ENCODE peak calls at places on chromosomes 11 and 22, in nine cellular contexts. One of them, this sample, is unnamed.

GRCh38 chr11:123166095-123166559 is 28.9 kb downstream of the CLMP start:
- DNase-seq in HFFc6: peak; percentile 43
- DNase-seq in mammary epithelial cell: peak; percentile 66
- DNase-seq in EL: peak; percentile 46
- DNase-seq in central memory CD8-positive, alpha-beta T cell: no peak
- DNase-seq in NCI-H1930: no peak
- DNase-seq in omental fat pad: peak; percentile 44
- DNase-seq in endothelial cell: peak; percentile 69
- DNase-seq in fibroblast of the conjunctiva: no peak
- DNase-seq in this sample: no peak

GRCh38 chr11:70873736-70874412 is 378.5 kb downstream of the SHANK2 start:
- DNase-seq in EL: no peak
- DNase-seq in central memory CD8-positive, alpha-beta T cell: no peak
- DNase-seq in fibroblast of the conjunctiva: no peak
- DNase-seq in mammary epithelial cell: no peak
- DNase-seq in omental fat pad: no peak
- DNase-seq in HFFc6: no peak
- DNase-seq in NCI-H1930: no peak
- DNase-seq in endothelial cell: no peak
- DNase-seq in this sample: no peak

GRCh38 chr11:93542753-93543246 is 391 bp downstream of the SMCO4 start:
- DNase-seq in HFFc6: no peak
- DNase-seq in NCI-H1930: no peak
- DNase-seq in central memory CD8-positive, alpha-beta T cell: no peak
- DNase-seq in fibroblast of the conjunctiva: no peak
- DNase-seq in endothelial cell: no peak
- DNase-seq in omental fat pad: no peak
- DNase-seq in mammary epithelial cell: no peak
- DNase-seq in EL: peak; percentile 14
- DNase-seq in this sample: no peak

GRCh38 chr11:65786786-65787636 is at the start of gene OVOL1:
- DNase-seq in HFFc6: no peak
- DNase-seq in endothelial cell: no peak
- DNase-seq in central memory CD8-positive, alpha-beta T cell: no peak
- DNase-seq in fibroblast of the conjunctiva: no peak
- DNase-seq in omental fat pad: no peak
- DNase-seq in EL: no peak
- DNase-seq in mammary epithelial cell: peak; percentile 54
- DNase-seq in NCI-H1930: no peak
- DNase-seq in this sample: no peak

GRCh38 chr22:49052023-49052538 is 775.6 kb downstream of the BRD1 start:
- DNase-seq in mammary epithelial cell: no peak
- DNase-seq in EL: no peak
- DNase-seq in omental fat pad: no peak
- DNase-seq in central memory CD8-positive, alpha-beta T cell: no peak
- DNase-seq in fibroblast of the conjunctiva: no peak
- DNase-seq in HFFc6: no peak
- DNase-seq in endothelial cell: no peak
- DNase-seq in NCI-H1930: no peak
- DNase-seq in this sample: peak; percentile 57

GRCh38 chr22:26892401-26893033 is 235.1 kb downstream of the MIAT start:
- DNase-seq in central memory CD8-positive, alpha-beta T cell: no peak
- DNase-seq in mammary epithelial cell: peak; percentile 41
- DNase-seq in fibroblast of the conjunctiva: no peak
- DNase-seq in omental fat pad: no peak
- DNase-seq in NCI-H1930: no peak
- DNase-seq in HFFc6: no peak
- DNase-seq in EL: peak; percentile 38
- DNase-seq in endothelial cell: no peak
- DNase-seq in this sample: no peak

GRCh38 chr11:69852051-69852450 is 32.8 kb upstream of the FGF3 start:
- DNase-seq in mammary epithelial cell: no peak
- DNase-seq in EL: no peak
- DNase-seq in NCI-H1930: no peak
- DNase-seq in central memory CD8-positive, alpha-beta T cell: no peak
- DNase-seq in omental fat pad: no peak
- DNase-seq in HFFc6: no peak
- DNase-seq in endothelial cell: no peak
- DNase-seq in fibroblast of the conjunctiva: no peak
- DNase-seq in this sample: no peak

GRCh38 chr11:118939948-118940598 is 14.3 kb upstream of the BCL9L start:
- DNase-seq in NCI-H1930: no peak
- DNase-seq in HFFc6: no peak
- DNase-seq in fibroblast of the conjunctiva: no peak
- DNase-seq in omental fat pad: no peak
- DNase-seq in EL: no peak
- DNase-seq in central memory CD8-positive, alpha-beta T cell: no peak
- DNase-seq in endothelial cell: peak; percentile 62
- DNase-seq in mammary epithelial cell: no peak
- DNase-seq in this sample: no peak

GRCh38 chr11:134951305-134951700 is 539.3 kb upstream of the B3GAT1 start:
- DNase-seq in central memory CD8-positive, alpha-beta T cell: no peak
- DNase-seq in HFFc6: peak; percentile 3
- DNase-seq in fibroblast of the conjunctiva: peak; percentile 39
- DNase-seq in mammary epithelial cell: no peak
- DNase-seq in omental fat pad: no peak
- DNase-seq in endothelial cell: no peak
- DNase-seq in EL: no peak
- DNase-seq in NCI-H1930: no peak
- DNase-seq in this sample: no peak

GRCh38 chr11:12922418-12922817 is 86.7 kb upstream of the RASSF10 start:
- DNase-seq in mammary epithelial cell: peak; percentile 19
- DNase-seq in fibroblast of the conjunctiva: no peak
- DNase-seq in EL: no peak
- DNase-seq in omental fat pad: no peak
- DNase-seq in central memory CD8-positive, alpha-beta T cell: no peak
- DNase-seq in endothelial cell: no peak
- DNase-seq in HFFc6: no peak
- DNase-seq in NCI-H1930: no peak
- DNase-seq in this sample: no peak

GRCh38 chr11:134223066-134223465 is 701 bp downstream of the NCAPD3 start:
- DNase-seq in NCI-H1930: no peak
- DNase-seq in mammary epithelial cell: no peak
- DNase-seq in EL: peak; percentile 8
- DNase-seq in HFFc6: no peak
- DNase-seq in fibroblast of the conjunctiva: no peak
- DNase-seq in omental fat pad: no peak
- DNase-seq in endothelial cell: no peak
- DNase-seq in central memory CD8-positive, alpha-beta T cell: no peak
- DNase-seq in this sample: no peak

GRCh38 chr11:45815747-45816146 is 10.8 kb downstream of the SLC35C1 start:
- DNase-seq in omental fat pad: no peak
- DNase-seq in central memory CD8-positive, alpha-beta T cell: no peak
- DNase-seq in fibroblast of the conjunctiva: no peak
- DNase-seq in NCI-H1930: no peak
- DNase-seq in HFFc6: peak; percentile 60
- DNase-seq in endothelial cell: no peak
- DNase-seq in mammary epithelial cell: peak; percentile 21
- DNase-seq in EL: peak; percentile 22
- DNase-seq in this sample: peak; percentile 19

GRCh38 chr11:38460901-38461300 is 1862.9 kb upstream of the RAG2 start:
- DNase-seq in mammary epithelial cell: peak; percentile 60
- DNase-seq in endothelial cell: no peak
- DNase-seq in NCI-H1930: no peak
- DNase-seq in HFFc6: no peak
- DNase-seq in central memory CD8-positive, alpha-beta T cell: no peak
- DNase-seq in omental fat pad: no peak
- DNase-seq in EL: peak; percentile 92
- DNase-seq in fibroblast of the conjunctiva: peak; percentile 77
- DNase-seq in this sample: no peak

GRCh38 chr11:45260047-45260446 is 26.1 kb downstream of the SYT13 start:
- DNase-seq in central memory CD8-positive, alpha-beta T cell: no peak
- DNase-seq in omental fat pad: no peak
- DNase-seq in mammary epithelial cell: peak; percentile 21
- DNase-seq in NCI-H1930: no peak
- DNase-seq in fibroblast of the conjunctiva: no peak
- DNase-seq in HFFc6: no peak
- DNase-seq in EL: no peak
- DNase-seq in endothelial cell: no peak
- DNase-seq in this sample: no peak

GRCh38 chr11:1077033-1077416 is 2.4 kb downstream of the MUC2 start:
- DNase-seq in mammary epithelial cell: no peak
- DNase-seq in central memory CD8-positive, alpha-beta T cell: no peak
- DNase-seq in endothelial cell: no peak
- DNase-seq in EL: no peak
- DNase-seq in fibroblast of the conjunctiva: no peak
- DNase-seq in omental fat pad: no peak
- DNase-seq in NCI-H1930: no peak
- DNase-seq in HFFc6: no peak
- DNase-seq in this sample: no peak

GRCh38 chr11:6418199-6418957 is 516 bp downstream of the APBB1 start:
- DNase-seq in omental fat pad: no peak
- DNase-seq in EL: no peak
- DNase-seq in fibroblast of the conjunctiva: no peak
- DNase-seq in central memory CD8-positive, alpha-beta T cell: no peak
- DNase-seq in NCI-H1930: no peak
- DNase-seq in HFFc6: no peak
- DNase-seq in mammary epithelial cell: no peak
- DNase-seq in endothelial cell: peak; percentile 20
- DNase-seq in this sample: no peak

GRCh38 chr11:69878144-69878883 is 59.1 kb upstream of the FGF3 start:
- DNase-seq in EL: no peak
- DNase-seq in central memory CD8-positive, alpha-beta T cell: no peak
- DNase-seq in HFFc6: no peak
- DNase-seq in NCI-H1930: no peak
- DNase-seq in endothelial cell: no peak
- DNase-seq in mammary epithelial cell: no peak
- DNase-seq in omental fat pad: no peak
- DNase-seq in fibroblast of the conjunctiva: no peak
- DNase-seq in this sample: no peak

GRCh38 chr11:122724520-122724919 is 69.0 kb downstream of the UBASH3B start:
- DNase-seq in HFFc6: peak; percentile 44
- DNase-seq in omental fat pad: no peak
- DNase-seq in central memory CD8-positive, alpha-beta T cell: no peak
- DNase-seq in EL: peak; percentile 90
- DNase-seq in NCI-H1930: no peak
- DNase-seq in fibroblast of the conjunctiva: no peak
- DNase-seq in mammary epithelial cell: no peak
- DNase-seq in endothelial cell: no peak
- DNase-seq in this sample: no peak

GRCh38 chr11:66604161-66604560 is 11.2 kb downstream of the CCS start:
- DNase-seq in HFFc6: no peak
- DNase-seq in fibroblast of the conjunctiva: no peak
- DNase-seq in central memory CD8-positive, alpha-beta T cell: no peak
- DNase-seq in endothelial cell: no peak
- DNase-seq in EL: no peak
- DNase-seq in NCI-H1930: no peak
- DNase-seq in omental fat pad: no peak
- DNase-seq in mammary epithelial cell: no peak
- DNase-seq in this sample: no peak

GRCh38 chr11:35432464-35432863 is 13.1 kb upstream of the SLC1A2 start:
- DNase-seq in HFFc6: no peak
- DNase-seq in EL: no peak
- DNase-seq in mammary epithelial cell: no peak
- DNase-seq in NCI-H1930: no peak
- DNase-seq in central memory CD8-positive, alpha-beta T cell: no peak
- DNase-seq in omental fat pad: no peak
- DNase-seq in endothelial cell: no peak
- DNase-seq in fibroblast of the conjunctiva: no peak
- DNase-seq in this sample: no peak

GRCh38 chr11:64186205-64187165 is 514 bp downstream of the STIP1 start:
- DNase-seq in EL: peak; percentile 20
- DNase-seq in omental fat pad: no peak
- DNase-seq in central memory CD8-positive, alpha-beta T cell: no peak
- DNase-seq in endothelial cell: no peak
- DNase-seq in NCI-H1930: no peak
- DNase-seq in HFFc6: no peak
- DNase-seq in mammary epithelial cell: peak; percentile 17
- DNase-seq in fibroblast of the conjunctiva: no peak
- DNase-seq in this sample: no peak

GRCh38 chr11:17410606-17411379 is 22.3 kb upstream of the KCNJ11 start:
- DNase-seq in HFFc6: no peak
- DNase-seq in central memory CD8-positive, alpha-beta T cell: no peak
- DNase-seq in endothelial cell: no peak
- DNase-seq in EL: no peak
- DNase-seq in NCI-H1930: no peak
- DNase-seq in fibroblast of the conjunctiva: no peak
- DNase-seq in mammary epithelial cell: no peak
- DNase-seq in omental fat pad: no peak
- DNase-seq in this sample: no peak

GRCh38 chr11:109978895-109979294 is 114.3 kb upstream of the ZC3H12C start:
- DNase-seq in fibroblast of the conjunctiva: no peak
- DNase-seq in HFFc6: no peak
- DNase-seq in omental fat pad: no peak
- DNase-seq in mammary epithelial cell: peak; percentile 9
- DNase-seq in endothelial cell: no peak
- DNase-seq in NCI-H1930: no peak
- DNase-seq in central memory CD8-positive, alpha-beta T cell: no peak
- DNase-seq in EL: peak; percentile 38
- DNase-seq in this sample: no peak

GRCh38 chr22:22022255-22022840 is 39.8 kb upstream of the TOP3B start:
- DNase-seq in central memory CD8-positive, alpha-beta T cell: no peak
- DNase-seq in fibroblast of the conjunctiva: no peak
- DNase-seq in omental fat pad: no peak
- DNase-seq in mammary epithelial cell: no peak
- DNase-seq in NCI-H1930: no peak
- DNase-seq in EL: no peak
- DNase-seq in HFFc6: no peak
- DNase-seq in endothelial cell: no peak
- DNase-seq in this sample: no peak

GRCh38 chr11:16239130-16240105 is 116.9 kb downstream of the SOX6 start:
- DNase-seq in HFFc6: no peak
- DNase-seq in central memory CD8-positive, alpha-beta T cell: no peak
- DNase-seq in EL: peak; percentile 2
- DNase-seq in endothelial cell: no peak
- DNase-seq in fibroblast of the conjunctiva: no peak
- DNase-seq in NCI-H1930: no peak
- DNase-seq in omental fat pad: no peak
- DNase-seq in mammary epithelial cell: no peak
- DNase-seq in this sample: no peak

GRCh38 chr22:39653787-39654077 is 83.2 kb downstream of the CACNA1I start:
- DNase-seq in HFFc6: no peak
- DNase-seq in NCI-H1930: no peak
- DNase-seq in endothelial cell: no peak
- DNase-seq in central memory CD8-positive, alpha-beta T cell: no peak
- DNase-seq in fibroblast of the conjunctiva: no peak
- DNase-seq in mammary epithelial cell: no peak
- DNase-seq in omental fat pad: no peak
- DNase-seq in EL: no peak
- DNase-seq in this sample: no peak

GRCh38 chr11:65429069-65429681 is 6.6 kb downstream of the NEAT1 start:
- DNase-seq in fibroblast of the conjunctiva: no peak
- DNase-seq in EL: peak; percentile 69
- DNase-seq in omental fat pad: no peak
- DNase-seq in NCI-H1930: no peak
- DNase-seq in central memory CD8-positive, alpha-beta T cell: no peak
- DNase-seq in mammary epithelial cell: peak; percentile 79
- DNase-seq in endothelial cell: no peak
- DNase-seq in HFFc6: peak; percentile 72
- DNase-seq in this sample: no peak

GRCh38 chr11:61571337-61571736 is 9.5 kb downstream of the SYT7 start:
- DNase-seq in EL: no peak
- DNase-seq in mammary epithelial cell: no peak
- DNase-seq in HFFc6: no peak
- DNase-seq in fibroblast of the conjunctiva: no peak
- DNase-seq in central memory CD8-positive, alpha-beta T cell: no peak
- DNase-seq in omental fat pad: no peak
- DNase-seq in NCI-H1930: no peak
- DNase-seq in endothelial cell: no peak
- DNase-seq in this sample: no peak

GRCh38 chr11:124415356-124415923 is 9.2 kb downstream of the OR8B4 start:
- DNase-seq in omental fat pad: no peak
- DNase-seq in fibroblast of the conjunctiva: peak; percentile 60
- DNase-seq in HFFc6: peak; percentile 29
- DNase-seq in EL: peak; percentile 31
- DNase-seq in NCI-H1930: no peak
- DNase-seq in endothelial cell: no peak
- DNase-seq in mammary epithelial cell: no peak
- DNase-seq in central memory CD8-positive, alpha-beta T cell: no peak
- DNase-seq in this sample: no peak

GRCh38 chr11:575324-575995 is 810 bp upstream of the PHRF1 start:
- DNase-seq in central memory CD8-positive, alpha-beta T cell: no peak
- DNase-seq in mammary epithelial cell: peak; percentile 67
- DNase-seq in omental fat pad: no peak
- DNase-seq in fibroblast of the conjunctiva: no peak
- DNase-seq in NCI-H1930: peak; percentile 89
- DNase-seq in HFFc6: no peak
- DNase-seq in endothelial cell: no peak
- DNase-seq in EL: no peak
- DNase-seq in this sample: no peak

GRCh38 chr22:46995501-46996360 is 233.3 kb downstream of the TBC1D22A start:
- DNase-seq in central memory CD8-positive, alpha-beta T cell: no peak
- DNase-seq in omental fat pad: no peak
- DNase-seq in endothelial cell: no peak
- DNase-seq in NCI-H1930: no peak
- DNase-seq in HFFc6: no peak
- DNase-seq in EL: no peak
- DNase-seq in mammary epithelial cell: no peak
- DNase-seq in fibroblast of the conjunctiva: no peak
- DNase-seq in this sample: no peak

This sample was measured in ascending aorta.